ENCODE peak calls at places on chromosomes 16 and 17, in seven cellular contexts. One of them, this sample, is unnamed.

GRCh38 chr17:3557768-3558583 is at the start of gene TRPV3:
- DNase-seq in A549: no peak
- DNase-seq in tibial nerve: no peak
- DNase-seq in endothelial cell of umbilical vein: no peak
- DNase-seq in spleen: peak; percentile 88
- DNase-seq in adrenal gland: peak; percentile 53
- DNase-seq in stomach: peak; percentile 72
- DNase-seq in this sample: no peak

GRCh38 chr16:72769876-72770275 is 278.1 kb downstream of the ZFHX3 start:
- DNase-seq in endothelial cell of umbilical vein: no peak
- DNase-seq in stomach: no peak
- DNase-seq in tibial nerve: no peak
- DNase-seq in spleen: no peak
- DNase-seq in adrenal gland: no peak
- DNase-seq in A549: no peak
- DNase-seq in this sample: no peak

GRCh38 chr16:67943619-67944503 is at the start of gene LCAT:
- DNase-seq in tibial nerve: peak; percentile 64
- DNase-seq in stomach: peak; percentile 72
- DNase-seq in spleen: no peak
- DNase-seq in A549: no peak
- DNase-seq in endothelial cell of umbilical vein: no peak
- DNase-seq in adrenal gland: peak; percentile 80
- DNase-seq in this sample: peak; percentile 65

GRCh38 chr17:48843172-48843900 is 12.5 kb downstream of the CALCOCO2 start:
- DNase-seq in tibial nerve: no peak
- DNase-seq in endothelial cell of umbilical vein: no peak
- DNase-seq in stomach: no peak
- DNase-seq in spleen: no peak
- DNase-seq in adrenal gland: no peak
- DNase-seq in A549: no peak
- DNase-seq in this sample: no peak

GRCh38 chr16:77594798-77595625 is 127.3 kb upstream of the NUDT7 start:
- DNase-seq in stomach: no peak
- DNase-seq in endothelial cell of umbilical vein: peak; percentile 73
- DNase-seq in A549: no peak
- DNase-seq in spleen: no peak
- DNase-seq in tibial nerve: no peak
- DNase-seq in adrenal gland: no peak
- DNase-seq in this sample: no peak

GRCh38 chr17:45311762-45312476 is 4.9 kb downstream of the MAP3K14 start:
- DNase-seq in adrenal gland: peak; percentile 83
- DNase-seq in stomach: peak; percentile 82
- DNase-seq in spleen: peak; percentile 91
- DNase-seq in endothelial cell of umbilical vein: no peak
- DNase-seq in tibial nerve: peak; percentile 32
- DNase-seq in A549: peak; percentile 59
- DNase-seq in this sample: no peak

GRCh38 chr17:9009737-9010136 is 11.6 kb upstream of the NTN1 start:
- DNase-seq in spleen: no peak
- DNase-seq in A549: no peak
- DNase-seq in stomach: no peak
- DNase-seq in endothelial cell of umbilical vein: no peak
- DNase-seq in tibial nerve: no peak
- DNase-seq in adrenal gland: no peak
- DNase-seq in this sample: no peak

GRCh38 chr17:40993084-40993483 is 880 bp downstream of the KRTAP3-3 start:
- DNase-seq in A549: no peak
- DNase-seq in adrenal gland: no peak
- DNase-seq in stomach: no peak
- DNase-seq in endothelial cell of umbilical vein: no peak
- DNase-seq in tibial nerve: no peak
- DNase-seq in spleen: no peak
- DNase-seq in this sample: no peak

GRCh38 chr16:1296688-1297412 is 12.6 kb upstream of the UBE2I start:
- DNase-seq in tibial nerve: no peak
- DNase-seq in spleen: no peak
- DNase-seq in A549: peak; percentile 80
- DNase-seq in adrenal gland: peak; percentile 84
- DNase-seq in stomach: no peak
- DNase-seq in endothelial cell of umbilical vein: peak; percentile 16
- DNase-seq in this sample: no peak

GRCh38 chr16:89176147-89176690 is 4.7 kb downstream of the CDH15 start:
- DNase-seq in A549: no peak
- DNase-seq in stomach: no peak
- DNase-seq in spleen: no peak
- DNase-seq in tibial nerve: no peak
- DNase-seq in adrenal gland: no peak
- DNase-seq in endothelial cell of umbilical vein: no peak
- DNase-seq in this sample: no peak

GRCh38 chr17:57726213-57726612 is 18.9 kb downstream of the CCDC182 start:
- DNase-seq in adrenal gland: no peak
- DNase-seq in stomach: no peak
- DNase-seq in tibial nerve: no peak
- DNase-seq in spleen: no peak
- DNase-seq in A549: no peak
- DNase-seq in endothelial cell of umbilical vein: no peak
- DNase-seq in this sample: no peak

GRCh38 chr16:22763655-22764054 is 50.3 kb upstream of the HS3ST2 start:
- DNase-seq in A549: no peak
- DNase-seq in adrenal gland: no peak
- DNase-seq in stomach: no peak
- DNase-seq in endothelial cell of umbilical vein: no peak
- DNase-seq in spleen: no peak
- DNase-seq in tibial nerve: no peak
- DNase-seq in this sample: peak; percentile 18

GRCh38 chr17:45121055-45121454 is 11.3 kb downstream of the PLCD3 start:
- DNase-seq in A549: no peak
- DNase-seq in spleen: no peak
- DNase-seq in tibial nerve: no peak
- DNase-seq in endothelial cell of umbilical vein: no peak
- DNase-seq in adrenal gland: no peak
- DNase-seq in stomach: no peak
- DNase-seq in this sample: no peak

GRCh38 chr16:13070268-13070667 is 168.9 kb downstream of the SHISA9 start:
- DNase-seq in spleen: no peak
- DNase-seq in A549: no peak
- DNase-seq in endothelial cell of umbilical vein: no peak
- DNase-seq in stomach: no peak
- DNase-seq in tibial nerve: no peak
- DNase-seq in adrenal gland: no peak
- DNase-seq in this sample: no peak

GRCh38 chr17:63911657-63912100 is 621 bp upstream of the CSHL1 start:
- DNase-seq in tibial nerve: no peak
- DNase-seq in spleen: no peak
- DNase-seq in stomach: peak; percentile 40
- DNase-seq in adrenal gland: peak; percentile 55
- DNase-seq in endothelial cell of umbilical vein: peak; percentile 26
- DNase-seq in A549: peak; percentile 41
- DNase-seq in this sample: peak; percentile 60

GRCh38 chr17:63222655-63223054 is 223.5 kb downstream of the CYB561 start:
- DNase-seq in tibial nerve: no peak
- DNase-seq in endothelial cell of umbilical vein: peak; percentile 20
- DNase-seq in A549: peak; percentile 14
- DNase-seq in stomach: no peak
- DNase-seq in spleen: no peak
- DNase-seq in adrenal gland: no peak
- DNase-seq in this sample: no peak

GRCh38 chr17:80222376-80223141 is 2.3 kb downstream of the SLC26A11 start:
- DNase-seq in adrenal gland: no peak
- DNase-seq in endothelial cell of umbilical vein: no peak
- DNase-seq in spleen: no peak
- DNase-seq in tibial nerve: no peak
- DNase-seq in A549: no peak
- DNase-seq in stomach: no peak
- DNase-seq in this sample: no peak

GRCh38 chr16:19127205-19127604 is 13.4 kb downstream of the ITPRIPL2 start:
- DNase-seq in adrenal gland: no peak
- DNase-seq in endothelial cell of umbilical vein: no peak
- DNase-seq in A549: no peak
- DNase-seq in spleen: no peak
- DNase-seq in tibial nerve: no peak
- DNase-seq in stomach: no peak
- DNase-seq in this sample: no peak

GRCh38 chr17:39621523-39622379 is 5.0 kb upstream of the PPP1R1B start:
- DNase-seq in spleen: peak; percentile 97
- DNase-seq in stomach: peak; percentile 92
- DNase-seq in adrenal gland: peak; percentile 89
- DNase-seq in tibial nerve: peak; percentile 84
- DNase-seq in endothelial cell of umbilical vein: peak; percentile 87
- DNase-seq in A549: peak; percentile 86
- DNase-seq in this sample: peak; percentile 94

GRCh38 chr17:51926448-51926847 is 232.1 kb downstream of the CA10 start:
- DNase-seq in adrenal gland: no peak
- DNase-seq in spleen: no peak
- DNase-seq in stomach: no peak
- DNase-seq in A549: no peak
- DNase-seq in endothelial cell of umbilical vein: no peak
- DNase-seq in tibial nerve: no peak
- DNase-seq in this sample: peak; percentile 37

GRCh38 chr17:58870747-58871146 is 115.1 kb downstream of the PPM1E start:
- DNase-seq in tibial nerve: no peak
- DNase-seq in endothelial cell of umbilical vein: no peak
- DNase-seq in A549: peak; percentile 13
- DNase-seq in stomach: no peak
- DNase-seq in adrenal gland: no peak
- DNase-seq in spleen: no peak
- DNase-seq in this sample: no peak

GRCh38 chr16:30715777-30716445 is 16.9 kb downstream of the SRCAP start:
- DNase-seq in A549: peak; percentile 27
- DNase-seq in stomach: no peak
- DNase-seq in spleen: peak; percentile 51
- DNase-seq in tibial nerve: no peak
- DNase-seq in adrenal gland: no peak
- DNase-seq in endothelial cell of umbilical vein: no peak
- DNase-seq in this sample: no peak

GRCh38 chr17:45110676-45111611 is 21.4 kb downstream of the PLCD3 start:
- DNase-seq in endothelial cell of umbilical vein: no peak
- DNase-seq in stomach: no peak
- DNase-seq in A549: no peak
- DNase-seq in adrenal gland: peak; percentile 81
- DNase-seq in spleen: no peak
- DNase-seq in tibial nerve: no peak
- DNase-seq in this sample: peak; percentile 67

GRCh38 chr16:11679250-11679649 is 11.0 kb downstream of the SNN start:
- DNase-seq in stomach: no peak
- DNase-seq in endothelial cell of umbilical vein: no peak
- DNase-seq in spleen: no peak
- DNase-seq in adrenal gland: no peak
- DNase-seq in A549: no peak
- DNase-seq in tibial nerve: no peak
- DNase-seq in this sample: no peak
- TF ChIP-seq POLR2A in stomach: no peak
- TF ChIP-seq POLR2A in endothelial cell of umbilical vein: no peak
- TF ChIP-seq POLR2A in spleen: no peak
- TF ChIP-seq POLR2A in adrenal gland: no peak
- TF ChIP-seq POLR2A in A549: no peak
- TF ChIP-seq POLR2A in tibial nerve: no peak
- TF ChIP-seq POLR2A in this sample: no peak

DNA sequence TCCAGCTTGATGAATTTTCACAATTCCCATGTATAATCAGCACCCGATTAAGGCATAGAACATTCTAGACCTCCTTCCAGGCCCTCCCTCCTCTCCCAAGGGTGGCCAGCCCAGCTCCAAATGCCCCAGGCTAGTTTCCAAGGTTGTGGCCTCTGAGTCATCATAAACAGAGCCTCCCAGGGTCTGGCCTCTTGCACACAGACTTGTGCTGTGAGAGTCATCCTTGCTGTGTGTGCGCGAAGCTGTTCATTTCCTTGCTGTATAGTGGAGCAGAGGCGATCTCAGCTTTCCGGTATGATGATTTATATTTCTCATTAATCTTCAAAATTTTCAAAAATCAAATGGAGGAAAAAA is 20.5 kb upstream of the JPH3 start:
- DNase-seq in A549: peak; percentile 90
- DNase-seq in spleen: peak; percentile 45
- DNase-seq in adrenal gland: peak; percentile 89
- DNase-seq in endothelial cell of umbilical vein: peak; percentile 86
- DNase-seq in tibial nerve: peak; percentile 77
- DNase-seq in stomach: peak; percentile 56
- DNase-seq in this sample: peak; percentile 88
- H3K4me3 ChIP-seq in A549: peak overlapping the region; percentile 8
- H3K4me3 ChIP-seq in spleen: no peak overlapping the region
- H3K4me3 ChIP-seq in adrenal gland: peak overlapping the region; percentile 14
- H3K4me3 ChIP-seq in endothelial cell of umbilical vein: no peak overlapping the region
- H3K4me3 ChIP-seq in tibial nerve: no peak overlapping the region
- H3K4me3 ChIP-seq in stomach: no peak overlapping the region
- H3K4me3 ChIP-seq in this sample: peak overlapping the region; percentile 7

GRCh38 chr16:2532494-2533141 is 1.4 kb upstream of the CEMP1 start:
- DNase-seq in stomach: peak; percentile 88
- DNase-seq in endothelial cell of umbilical vein: peak; percentile 46
- DNase-seq in adrenal gland: peak; percentile 74
- DNase-seq in A549: no peak
- DNase-seq in spleen: peak; percentile 94
- DNase-seq in tibial nerve: peak; percentile 58
- DNase-seq in this sample: peak; percentile 73
- TF ChIP-seq POLR2A in stomach: no peak
- TF ChIP-seq POLR2A in endothelial cell of umbilical vein: no peak
- TF ChIP-seq POLR2A in adrenal gland: peak; percentile 70
- TF ChIP-seq POLR2A in A549: no peak
- TF ChIP-seq POLR2A in spleen: no peak
- TF ChIP-seq POLR2A in tibial nerve: no peak
- TF ChIP-seq POLR2A in this sample: no peak

DNA sequence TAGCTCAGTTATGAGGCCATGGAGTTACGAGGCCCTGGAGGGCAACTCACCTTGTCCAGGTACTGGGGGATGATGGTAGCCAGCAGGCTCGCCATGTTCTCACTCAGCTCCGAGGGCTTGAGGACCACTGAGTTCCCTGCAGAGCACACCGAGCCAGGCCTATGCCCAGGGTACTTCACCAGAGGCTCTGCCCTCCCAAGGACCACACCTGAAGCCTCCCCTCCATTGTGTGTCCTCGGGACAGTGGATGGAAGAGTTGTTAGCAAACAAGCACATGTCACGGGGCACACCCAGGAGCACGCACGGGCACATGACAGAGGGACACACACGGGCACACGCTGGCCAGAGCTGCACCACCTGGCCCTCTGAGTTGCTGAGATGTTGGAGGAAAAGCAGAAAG is 5.6 kb downstream of the ALDH3A1 start:
- DNase-seq in spleen: no peak
- DNase-seq in adrenal gland: no peak
- DNase-seq in endothelial cell of umbilical vein: no peak
- DNase-seq in A549: no peak
- DNase-seq in stomach: no peak
- DNase-seq in tibial nerve: no peak
- DNase-seq in this sample: no peak
- H3K4me3 ChIP-seq in spleen: no peak overlapping the region
- H3K4me3 ChIP-seq in adrenal gland: no peak overlapping the region
- H3K4me3 ChIP-seq in endothelial cell of umbilical vein: no peak overlapping the region
- H3K4me3 ChIP-seq in A549: no peak overlapping the region
- H3K4me3 ChIP-seq in stomach: no peak overlapping the region
- H3K4me3 ChIP-seq in tibial nerve: no peak overlapping the region
- H3K4me3 ChIP-seq in this sample: no peak overlapping the region